ENCODE peak calls at places on chromosome 1, in nine cellular contexts. W is osteocyte, D is kidney, S is dorsolateral prefrontal cortex, J is A549, F is tibial nerve, E is heart left ventricle, Z is GM06990, T is tibial artery. P is an unnamed sample.

GRCh38 chr1:211135342-211135950 is 1.5 kb upstream of the KCNH1 start:
- DNase-seq in F (no peak), S (no peak), J (peak; percentile 46), T (no peak), Z (peak; percentile 24), E (no peak), D (no peak), W (no peak), P (no peak)

GRCh38 chr1:234661249-234661928 is 51.4 kb upstream of the IRF2BP2 start:
- DNase-seq in T (no peak), S (no peak), Z (no peak), E (no peak), D (peak; percentile 83), F (no peak), W (no peak), J (no peak), P (no peak)

GRCh38 chr1:160575112-160575664 is 4.1 kb downstream of the CD84 start:
- DNase-seq in E (no peak), S (no peak), J (no peak), W (no peak), T (no peak), F (no peak), D (no peak), Z (no peak), P (no peak)

GRCh38 chr1:110707257-110707656 is 32.5 kb upstream of the KCNA3 start:
- DNase-seq in W (no peak), E (no peak), F (no peak), J (no peak), Z (no peak), D (no peak), T (no peak), S (no peak), P (no peak)

GRCh38 chr1:83857108-83857507 is 141.8 kb downstream of the TTLL7 start:
- DNase-seq in E (no peak), W (no peak), D (no peak), J (no peak), S (no peak), F (no peak), Z (no peak), T (no peak), P (no peak)

GRCh38 chr1:15051898-15052528 is 101.5 kb upstream of the TMEM51 start:
- DNase-seq in Z (no peak), J (no peak), S (no peak), W (no peak), T (no peak), D (no peak), E (no peak), F (no peak), P (no peak)

GRCh38 chr1:86258106-86258505 is 101.5 kb upstream of the COL24A1 start:
- DNase-seq in E (no peak), D (no peak), T (no peak), W (no peak), J (no peak), F (no peak), Z (no peak), S (no peak), P (no peak)

GRCh38 chr1:12275370-12275769 is 45.5 kb downstream of the VPS13D start:
- DNase-seq in W (no peak), S (no peak), Z (no peak), E (no peak), J (peak; percentile 35), F (peak; percentile 28), D (no peak), T (peak; percentile 42), P (peak; percentile 41)

GRCh38 chr1:10701145-10701544 is 95.3 kb downstream of the CASZ1 start:
- DNase-seq in J (no peak), T (no peak), Z (no peak), W (no peak), F (no peak), D (no peak), S (no peak), E (no peak), P (no peak)

GRCh38 chr1:60108223-60108622 is 34.7 kb upstream of the C1orf87 start:
- DNase-seq in D (no peak), T (no peak), W (no peak), Z (no peak), E (no peak), S (no peak), J (no peak), F (no peak), P (no peak)

GRCh38 chr1:222284466-222284865 is 263.4 kb downstream of the HHIPL2 start:
- DNase-seq in W (no peak), S (no peak), E (no peak), T (no peak), J (no peak), F (no peak), Z (no peak), D (no peak), P (no peak)

GRCh38 chr1:210597555-210598134 is 268.9 kb downstream of the HHAT start:
- DNase-seq in W (no peak), S (no peak), D (no peak), T (no peak), J (peak; percentile 68), E (no peak), F (no peak), Z (no peak), P (no peak)

GRCh38 chr1:19312782-19313635 is 883 bp downstream of the SLC66A1 start:
- DNase-seq in F (no peak), J (no peak), E (no peak), W (no peak), Z (peak; percentile 48), D (no peak), T (no peak), S (no peak), P (no peak)

GRCh38 chr1:38858833-38859560 is 575 bp downstream of the RRAGC start:
- DNase-seq in F (peak; percentile 22), T (peak; percentile 59), S (no peak), J (peak; percentile 15), W (peak; percentile 86), E (peak; percentile 77), Z (peak; percentile 78), D (peak; percentile 92), P (no peak)

GRCh38 chr1:114758251-114758832 is 558 bp upstream of the CSDE1 start:
- DNase-seq in T (no peak), F (no peak), W (no peak), S (no peak), J (no peak), D (no peak), E (no peak), Z (no peak), P (no peak)

GRCh38 chr1:43285269-43285986 is at the start of gene C1orf210:
- DNase-seq in F (no peak), S (no peak), E (no peak), Z (no peak), D (peak; percentile 96), T (no peak), J (no peak), W (no peak), P (no peak)

GRCh38 chr1:99768525-99769382 is 2.3 kb upstream of the FRRS1 start:
- DNase-seq in F (no peak), E (no peak), J (no peak), S (no peak), Z (no peak), T (no peak), D (no peak), W (no peak), P (no peak)

GRCh38 chr1:89659322-89660061 is 26.6 kb downstream of the LRRC8C start:
- DNase-seq in D (no peak), W (no peak), E (no peak), S (no peak), Z (no peak), J (no peak), T (no peak), F (no peak), P (no peak)

GRCh38 chr1:43293896-43294760 is 6.7 kb upstream of the TIE1 start:
- DNase-seq in Z (no peak), E (no peak), D (no peak), W (no peak), S (peak; percentile 68), T (no peak), F (no peak), J (no peak), P (no peak)

GRCh38 chr1:47214554-47214953 is 17.5 kb downstream of the TAL1 start:
- DNase-seq in W (no peak), E (no peak), F (no peak), S (no peak), D (no peak), Z (no peak), J (no peak), T (no peak), P (no peak)

DNA sequence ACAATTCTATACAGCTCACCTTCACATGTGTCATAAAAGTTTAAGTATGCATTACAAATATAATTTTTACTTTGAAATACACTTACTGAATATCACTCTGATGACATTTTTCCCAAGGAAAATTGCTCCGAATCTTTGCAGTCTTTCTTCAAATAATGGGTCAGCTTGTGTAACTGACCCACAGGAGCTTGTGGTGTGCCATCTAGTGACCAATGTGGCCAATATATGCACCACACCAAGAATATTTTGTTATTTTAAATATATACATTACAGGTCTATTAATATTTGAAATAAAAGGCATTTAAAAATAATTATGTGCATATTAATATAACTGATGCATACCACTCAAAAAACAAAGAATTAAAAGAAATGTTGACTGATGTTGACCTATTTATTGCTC is 271.4 kb downstream of the TBX15 start:
- DNase-seq in S (no peak), F (no peak), D (no peak), J (no peak), T (no peak), Z (no peak), E (no peak), W (no peak), P (no peak)
- TF ChIP-seq CTCF in S (no peak), F (no peak), D (no peak), J (no peak), T (no peak), Z (no peak), E (no peak), W (peak; percentile 51), P (peak; percentile 56)

GRCh38 chr1:25037174-25038074 is 107.3 kb upstream of the RUNX3 start:
- DNase-seq in T (no peak), E (peak; percentile 65), J (peak; percentile 60), Z (no peak), S (no peak), W (no peak), D (peak; percentile 71), F (no peak), P (peak; percentile 47)
- TF ChIP-seq CTCF in T (no peak), E (no peak), J (peak; percentile 48), Z (peak; percentile 76), S (peak; percentile 42), W (peak; percentile 59), D (peak; percentile 43), F (peak; percentile 49), P (peak; percentile 63)

GRCh38 chr1:228393268-228393699 is 13.4 kb downstream of the TRIM11 start:
- DNase-seq in W (no peak), Z (no peak), J (no peak), T (peak; percentile 67), D (peak; percentile 80), F (no peak), E (peak; percentile 70), S (peak; percentile 45), P (no peak)
- TF ChIP-seq CTCF in W (peak; percentile 64), Z (peak; percentile 40), J (peak; percentile 43), T (peak; percentile 40), D (peak; percentile 35), F (no peak), E (peak; percentile 46), S (peak; percentile 37), P (peak; percentile 37)

DNA sequence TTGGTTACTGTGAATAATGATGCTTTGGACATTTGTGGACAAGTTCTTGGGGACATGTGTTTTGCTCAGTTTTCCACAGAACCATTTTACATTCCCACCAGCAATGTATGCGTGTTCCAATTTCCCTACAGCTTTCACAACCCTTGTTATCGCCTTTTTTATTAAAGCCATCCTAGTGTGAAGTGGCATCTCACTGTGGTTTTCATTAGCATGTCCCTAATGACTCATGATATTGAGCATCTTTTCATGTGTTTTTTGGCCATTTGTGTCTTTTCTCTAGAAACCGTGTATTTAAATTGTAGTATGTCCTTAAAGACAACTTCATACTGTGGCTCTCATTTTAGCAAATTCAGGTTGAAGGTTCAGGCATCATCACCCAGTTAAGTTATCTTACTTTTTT is 132.1 kb downstream of the TGFBR3 start:
- DNase-seq in T (no peak), J (no peak), S (no peak), D (no peak), E (no peak), F (no peak), Z (no peak), W (no peak), P (no peak)
- TF ChIP-seq CTCF in T (no peak), J (no peak), S (no peak), D (no peak), E (no peak), F (no peak), Z (no peak), W (no peak), P (no peak)

P was measured in neural crest cell.